ENCODE peak calls at places on chromosomes 7 and 10, in six cellular contexts. One of them, this sample, is unnamed.

GRCh38 chr10:58438340-58438739 is 53.1 kb downstream of the TFAM start:
- DNase-seq in T-helper 1 cell: no peak
- DNase-seq in RKO: no peak
- DNase-seq in substantia nigra: no peak
- DNase-seq in sciatic nerve: no peak
- DNase-seq in endothelial cell: no peak
- DNase-seq in this sample: no peak

GRCh38 chr7:104156842-104157277 is 51.0 kb downstream of the ORC5 start:
- DNase-seq in T-helper 1 cell: peak
- DNase-seq in RKO: peak
- DNase-seq in substantia nigra: no peak
- DNase-seq in sciatic nerve: no peak
- DNase-seq in endothelial cell: no peak
- DNase-seq in this sample: no peak

GRCh38 chr10:102540023-102540422 is 36.3 kb downstream of the SUFU start:
- DNase-seq in T-helper 1 cell: no peak
- DNase-seq in RKO: peak
- DNase-seq in substantia nigra: no peak
- DNase-seq in sciatic nerve: no peak
- DNase-seq in endothelial cell: no peak
- DNase-seq in this sample: no peak

GRCh38 chr10:33559105-33559504 is 224.6 kb upstream of the NRP1 start:
- DNase-seq in T-helper 1 cell: no peak
- DNase-seq in RKO: peak
- DNase-seq in substantia nigra: no peak
- DNase-seq in sciatic nerve: no peak
- DNase-seq in endothelial cell: no peak
- DNase-seq in this sample: no peak

GRCh38 chr7:156781972-156782371 is 111.0 kb downstream of the LMBR1 start:
- DNase-seq in T-helper 1 cell: no peak
- DNase-seq in RKO: peak
- DNase-seq in substantia nigra: no peak
- DNase-seq in sciatic nerve: no peak
- DNase-seq in endothelial cell: no peak
- DNase-seq in this sample: no peak

GRCh38 chr10:104406715-104407517 is 53.3 kb downstream of the CFAP58 start:
- DNase-seq in T-helper 1 cell: peak
- DNase-seq in RKO: peak
- DNase-seq in substantia nigra: no peak
- DNase-seq in sciatic nerve: no peak
- DNase-seq in endothelial cell: no peak
- DNase-seq in this sample: no peak

GRCh38 chr7:63900394-63901203 is 98.0 kb upstream of the ZNF722 start:
- DNase-seq in T-helper 1 cell: peak
- DNase-seq in RKO: peak
- DNase-seq in substantia nigra: peak
- DNase-seq in sciatic nerve: peak
- DNase-seq in endothelial cell: no peak
- DNase-seq in this sample: peak

GRCh38 chr10:98041352-98042043 is 11.1 kb upstream of the CRTAC1 start:
- DNase-seq in T-helper 1 cell: peak
- DNase-seq in RKO: peak
- DNase-seq in substantia nigra: peak
- DNase-seq in sciatic nerve: peak
- DNase-seq in endothelial cell: peak
- DNase-seq in this sample: peak

GRCh38 chr7:144408116-144408515 is 4.6 kb upstream of the NOBOX start:
- DNase-seq in T-helper 1 cell: no peak
- DNase-seq in RKO: no peak
- DNase-seq in substantia nigra: no peak
- DNase-seq in sciatic nerve: no peak
- DNase-seq in endothelial cell: no peak
- DNase-seq in this sample: no peak

GRCh38 chr7:48154792-48155413 is 16.4 kb upstream of the ABCA13 start:
- DNase-seq in T-helper 1 cell: peak
- DNase-seq in RKO: peak
- DNase-seq in substantia nigra: no peak
- DNase-seq in sciatic nerve: no peak
- DNase-seq in endothelial cell: peak
- DNase-seq in this sample: no peak

GRCh38 chr7:155538293-155538692 is 8.1 kb downstream of the CNPY1 start:
- DNase-seq in T-helper 1 cell: no peak
- DNase-seq in RKO: no peak
- DNase-seq in substantia nigra: no peak
- DNase-seq in sciatic nerve: no peak
- DNase-seq in endothelial cell: no peak
- DNase-seq in this sample: no peak

GRCh38 chr7:98434087-98434486 is 33.2 kb upstream of the BAIAP2L1 start:
- DNase-seq in T-helper 1 cell: no peak
- DNase-seq in RKO: no peak
- DNase-seq in substantia nigra: no peak
- DNase-seq in sciatic nerve: no peak
- DNase-seq in endothelial cell: no peak
- DNase-seq in this sample: no peak

GRCh38 chr10:13839430-13839986 is 252.7 kb downstream of the PRPF18 start:
- DNase-seq in T-helper 1 cell: no peak
- DNase-seq in RKO: peak
- DNase-seq in substantia nigra: no peak
- DNase-seq in sciatic nerve: no peak
- DNase-seq in endothelial cell: no peak
- DNase-seq in this sample: peak

GRCh38 chr7:16847381-16847860 is 34.4 kb downstream of the AGR3 start:
- DNase-seq in T-helper 1 cell: no peak
- DNase-seq in RKO: no peak
- DNase-seq in substantia nigra: no peak
- DNase-seq in sciatic nerve: no peak
- DNase-seq in endothelial cell: no peak
- DNase-seq in this sample: no peak

GRCh38 chr7:39847227-39847626 is 102.8 kb upstream of the CDK13 start:
- DNase-seq in T-helper 1 cell: no peak
- DNase-seq in RKO: no peak
- DNase-seq in substantia nigra: no peak
- DNase-seq in sciatic nerve: no peak
- DNase-seq in endothelial cell: no peak
- DNase-seq in this sample: no peak

GRCh38 chr10:10892290-10892875 is 125.3 kb upstream of the CELF2 start:
- DNase-seq in T-helper 1 cell: no peak
- DNase-seq in RKO: no peak
- DNase-seq in substantia nigra: no peak
- DNase-seq in sciatic nerve: no peak
- DNase-seq in endothelial cell: no peak
- DNase-seq in this sample: no peak

GRCh38 chr10:68406111-68406814 is 814 bp downstream of the RUFY2 start:
- DNase-seq in T-helper 1 cell: peak
- DNase-seq in RKO: peak
- DNase-seq in substantia nigra: peak
- DNase-seq in sciatic nerve: peak
- DNase-seq in endothelial cell: peak
- DNase-seq in this sample: peak

GRCh38 chr7:99128076-99128950 is 15.6 kb downstream of the SMURF1 start:
- DNase-seq in T-helper 1 cell: no peak
- DNase-seq in RKO: no peak
- DNase-seq in substantia nigra: no peak
- DNase-seq in sciatic nerve: no peak
- DNase-seq in endothelial cell: no peak
- DNase-seq in this sample: no peak

GRCh38 chr10:55629792-55630490 is 731.1 kb downstream of the ZWINT start:
- DNase-seq in T-helper 1 cell: peak
- DNase-seq in RKO: no peak
- DNase-seq in substantia nigra: no peak
- DNase-seq in sciatic nerve: no peak
- DNase-seq in endothelial cell: peak
- DNase-seq in this sample: no peak

GRCh38 chr7:39324134-39324760 is 242.0 kb upstream of the YAE1 start:
- DNase-seq in T-helper 1 cell: no peak
- DNase-seq in RKO: no peak
- DNase-seq in substantia nigra: no peak
- DNase-seq in sciatic nerve: no peak
- DNase-seq in endothelial cell: no peak
- DNase-seq in this sample: no peak

GRCh38 chr7:2307690-2308107 is 6.5 kb downstream of the SNX8 start:
- DNase-seq in T-helper 1 cell: no peak
- DNase-seq in RKO: no peak
- DNase-seq in substantia nigra: no peak
- DNase-seq in sciatic nerve: no peak
- DNase-seq in endothelial cell: no peak
- DNase-seq in this sample: no peak

This sample was measured in left ventricle myocardium superior.